ENCODE peak calls at places on chromosome 20, in four cellular contexts. N is A549, Y is K562, V is body of pancreas. I is an unnamed sample.

GRCh38 chr20:38191654-38192053 is 26.6 kb upstream of the TGM2 start:
- DNase-seq in V (no peak), Y (no peak), N (no peak), I (no peak)

GRCh38 chr20:49979030-49979832 is 3.5 kb upstream of the SNAI1 start:
- DNase-seq in V (peak; percentile 36), Y (peak; percentile 86), N (peak; percentile 60), I (peak; percentile 77)

GRCh38 chr20:33475381-33476160 is 14.3 kb upstream of the CBFA2T2 start:
- DNase-seq in N (no peak), V (no peak), Y (peak; percentile 25), I (no peak)

GRCh38 chr20:58661298-58662141 is 10.4 kb downstream of the STX16 start:
- DNase-seq in N (no peak), V (no peak), Y (no peak), I (no peak)

GRCh38 chr20:59573837-59574236 is 30.5 kb upstream of the PHACTR3 start:
- DNase-seq in N (no peak), Y (no peak), V (no peak), I (no peak)

GRCh38 chr20:47949230-47949629 is 163.9 kb upstream of the SULF2 start:
- DNase-seq in Y (no peak), V (no peak), N (no peak), I (no peak)

GRCh38 chr20:45470939-45471338 is 1.4 kb downstream of the WFDC2 start:
- DNase-seq in V (no peak), N (no peak), Y (no peak), I (no peak)

GRCh38 chr20:2462484-2462883 is 8.1 kb downstream of the SNRPB start:
- DNase-seq in V (no peak), Y (no peak), N (no peak), I (no peak)

GRCh38 chr20:59163641-59164530 is at the start of gene ZNF831:
- DNase-seq in V (no peak), Y (no peak), N (no peak), I (no peak)

GRCh38 chr20:41510224-41510623 is 108.0 kb downstream of the CHD6 start:
- DNase-seq in Y (no peak), V (no peak), N (no peak), I (no peak)

GRCh38 chr20:44711237-44711636 is 3.9 kb upstream of the CCN5 start:
- DNase-seq in Y (no peak), N (no peak), V (no peak), I (no peak)

GRCh38 chr20:60477958-60478357 is 519.7 kb downstream of the CDH26 start:
- DNase-seq in N (no peak), V (no peak), Y (no peak), I (no peak)

GRCh38 chr20:38735172-38735571 is 10.9 kb downstream of the SLC32A1 start:
- DNase-seq in N (no peak), Y (no peak), V (no peak), I (no peak)

GRCh38 chr20:25345721-25346120 is 44.9 kb downstream of the ABHD12 start:
- DNase-seq in V (no peak), Y (no peak), N (no peak), I (no peak)

GRCh38 chr20:57428611-57429496 is 37.7 kb downstream of the RBM38 start:
- DNase-seq in N (no peak), V (peak; percentile 74), Y (no peak), I (no peak)

GRCh38 chr20:57838670-57839142 is 128.9 kb upstream of the PMEPA1 start:
- DNase-seq in V (no peak), N (no peak), Y (no peak), I (no peak)

GRCh38 chr20:37416202-37417145 is 70.5 kb downstream of the SRC start:
- DNase-seq in Y (no peak), V (no peak), N (no peak), I (no peak)

GRCh38 chr20:54219751-54220426 is 12.0 kb downstream of the PFDN4 start:
- DNase-seq in Y (no peak), V (no peak), N (peak; percentile 60), I (peak; percentile 9)

GRCh38 chr20:6976535-6976934 is 209.0 kb downstream of the BMP2 start:
- DNase-seq in Y (no peak), N (peak; percentile 9), V (no peak), I (no peak)

GRCh38 chr20:16588241-16588640 is 15.0 kb upstream of the KIF16B start:
- DNase-seq in N (no peak), V (no peak), Y (no peak), I (no peak)

GRCh38 chr20:16590234-16590633 is 17.0 kb upstream of the KIF16B start:
- DNase-seq in N (no peak), Y (no peak), V (no peak), I (no peak)

GRCh38 chr20:16583444-16583843 is 10.2 kb upstream of the KIF16B start:
- DNase-seq in N (no peak), V (no peak), Y (no peak), I (no peak)

GRCh38 chr20:16589623-16590022 is 16.4 kb upstream of the KIF16B start:
- DNase-seq in V (no peak), Y (no peak), N (no peak), I (no peak)

DNA sequence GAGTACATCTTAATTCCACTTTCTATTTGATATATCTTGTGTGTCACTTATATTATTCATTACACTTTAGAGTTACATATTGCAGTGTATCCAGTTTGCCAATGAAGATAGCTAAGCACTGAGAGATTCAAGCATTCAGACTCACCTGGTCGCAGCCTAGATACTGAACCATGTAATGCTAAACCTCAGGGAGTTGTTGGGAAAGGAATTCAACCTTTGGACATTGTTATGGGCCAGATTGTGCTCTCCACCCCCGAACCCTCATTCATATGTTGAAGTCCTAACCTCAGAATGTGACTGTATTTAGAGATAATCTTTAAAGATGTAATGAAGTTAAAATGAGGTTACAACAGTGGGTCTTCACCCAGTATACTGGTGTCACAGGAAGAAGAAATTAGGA is 13.8 kb upstream of the KIF16B start:
- DNase-seq in V (no peak), Y (no peak), N (no peak), I (no peak)
- TF ChIP-seq POLR2A in V (no peak), Y (no peak), N (no peak), I (no peak)

GRCh38 chr20:63274381-63275228 is 2.0 kb downstream of the ARFGAP1 start:
- DNase-seq in N (no peak), Y (peak; percentile 41), V (peak; percentile 47), I (peak; percentile 20)

GRCh38 chr20:63273180-63273579 is 567 bp downstream of the ARFGAP1 start:
- DNase-seq in N (no peak), V (no peak), Y (no peak), I (peak; percentile 50)

GRCh38 chr20:63273635-63274380 is 1.2 kb downstream of the ARFGAP1 start:
- DNase-seq in Y (peak; percentile 64), V (no peak), N (peak; percentile 38), I (peak; percentile 53)

GRCh38 chr20:63270606-63271325 is 1.8 kb upstream of the ARFGAP1 start:
- DNase-seq in Y (no peak), N (no peak), V (no peak), I (peak; percentile 66)

DNA sequence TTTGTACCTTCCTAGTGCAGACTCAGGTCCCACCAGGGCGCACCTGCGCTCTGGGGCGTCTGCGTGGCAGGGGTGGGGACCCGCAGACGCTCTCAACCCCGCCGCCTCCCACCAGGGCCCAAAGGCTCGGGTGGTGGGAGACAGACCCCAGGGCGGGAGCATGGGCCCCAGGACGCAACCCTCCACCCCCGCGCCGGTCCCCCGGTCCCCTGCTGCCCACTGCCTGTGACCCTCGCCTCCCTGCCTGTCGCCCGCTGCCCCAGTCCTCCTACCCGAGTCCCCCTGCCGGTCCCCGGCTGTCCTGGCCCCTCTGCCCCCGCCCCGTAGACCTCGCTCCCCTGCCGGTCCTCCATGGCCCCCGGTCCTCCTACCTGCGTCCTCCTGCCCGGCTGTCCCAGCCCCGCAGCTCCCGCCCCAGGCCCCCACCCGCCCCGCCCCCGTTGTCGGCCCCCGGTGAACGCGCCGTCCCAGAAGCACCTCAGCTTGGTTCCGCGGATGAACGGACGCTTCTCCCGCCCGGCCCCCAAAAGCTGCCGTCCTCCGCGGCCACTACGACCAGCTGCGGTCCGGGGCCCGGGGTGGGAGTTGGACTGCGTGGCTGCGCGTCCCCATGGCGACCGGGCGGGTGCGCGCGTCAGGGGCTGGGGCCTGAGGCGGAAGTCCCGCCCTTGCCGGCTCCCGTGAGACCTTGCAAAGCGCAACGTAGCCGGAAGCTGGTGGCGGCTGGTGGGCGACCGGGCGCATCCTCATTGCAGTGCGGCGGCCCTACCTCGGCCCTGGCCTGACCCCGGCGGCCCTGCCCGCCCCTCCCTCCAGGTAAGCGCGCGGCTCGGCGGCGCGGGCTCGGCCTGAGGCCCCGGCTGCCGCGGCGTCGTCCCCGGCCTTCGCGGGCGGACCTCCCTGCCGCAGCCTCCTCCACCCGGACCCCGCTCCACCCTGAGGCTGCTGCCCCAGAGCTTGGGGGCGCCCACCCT is at the start of gene ARFGAP1:
- DNase-seq in V (peak; percentile 89), Y (peak; percentile 95), N (peak; percentile 86), I (peak; percentile 91)
- TF ChIP-seq POLR2A in V (peak; percentile 52), Y (peak; percentile 55), N (peak; percentile 78), I (peak; percentile 60)

DNA sequence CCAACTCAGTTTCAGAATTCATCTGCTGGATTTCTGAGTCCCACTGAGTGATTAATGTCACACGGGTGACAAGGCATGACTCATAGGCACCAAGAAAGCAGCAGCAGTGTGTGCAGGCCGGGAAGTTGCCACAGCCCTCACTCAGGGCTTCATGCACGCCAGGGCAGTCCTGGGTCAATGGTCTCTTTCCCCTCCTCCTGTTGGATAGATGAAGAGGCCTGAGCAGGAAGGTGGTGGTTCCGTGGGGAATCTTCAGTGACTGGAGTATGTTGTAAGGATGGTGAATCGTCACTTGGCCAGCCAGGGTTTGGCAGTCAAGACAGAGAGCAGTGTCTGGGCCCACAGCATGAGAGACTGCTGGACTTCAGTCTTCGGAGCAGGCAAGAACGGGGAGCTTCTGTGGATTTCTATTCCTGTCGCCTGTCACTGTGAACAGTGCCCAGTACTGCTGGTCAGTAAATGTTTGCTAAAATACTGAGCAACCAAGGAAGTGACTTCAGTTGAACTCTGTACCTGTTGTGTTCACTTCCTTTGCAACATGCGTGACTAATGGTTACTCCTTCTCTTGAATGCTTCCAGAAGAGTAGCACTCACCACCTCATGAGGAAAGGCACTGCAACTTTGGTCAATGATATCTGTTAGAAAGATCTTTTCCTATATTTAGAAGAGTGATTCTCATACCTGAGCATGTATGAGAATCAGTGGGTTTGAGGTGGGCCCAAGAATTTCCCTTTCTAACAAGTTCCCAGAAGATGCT is 62.0 kb upstream of the CD93 start:
- DNase-seq in V (no peak), Y (peak; percentile 77), N (peak; percentile 57), I (peak; percentile 92)
- TF ChIP-seq POLR2A in V (peak; percentile 29), Y (peak; percentile 95), N (no peak), I (no peak)

DNA sequence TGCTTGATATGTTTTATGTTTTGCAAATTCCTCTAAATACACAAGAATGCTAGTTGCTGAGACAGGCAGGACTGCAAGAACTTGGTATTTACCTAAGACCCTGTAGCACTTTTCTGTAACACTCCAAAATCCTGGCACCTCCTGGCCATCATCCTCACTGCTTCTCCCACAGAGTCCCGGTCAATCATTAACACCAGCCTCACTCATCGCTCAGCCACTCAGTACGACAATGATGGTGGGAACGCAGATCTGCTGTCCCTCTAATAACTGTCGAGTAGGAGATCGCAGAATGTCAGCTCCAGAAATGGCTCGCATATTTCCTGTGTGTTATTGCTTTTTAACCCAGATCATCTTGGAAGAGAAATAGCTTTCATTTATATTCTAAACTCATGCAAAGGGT is 28.0 kb upstream of the GGTLC1 start:
- DNase-seq in V (no peak), Y (no peak), N (no peak), I (no peak)
- TF ChIP-seq POLR2A in V (no peak), Y (no peak), N (no peak), I (no peak)

GRCh38 chr20:63950701-63951397 is 5.4 kb downstream of the UCKL1 start:
- DNase-seq in V (no peak), N (no peak), Y (no peak), I (no peak)
- TF ChIP-seq POLR2A in V (no peak), N (no peak), Y (no peak), I (no peak)

I was measured in erythroblast.